ENCODE peak calls at places on chromosomes 1 and 21, in seven cellular contexts. B, M, F, D, A, K and U are unnamed samples.

GRCh38 chr1:112509005-112509659 is 367 bp downstream of the WNT2B start:
- DNase-seq in B (peak), M (no peak), F (peak), D (no peak), A (no peak), K (peak), U (no peak)

GRCh38 chr21:45920824-45921600 is 60.6 kb upstream of the COL6A1 start:
- DNase-seq in B (no peak), M (no peak), F (no peak), D (peak), A (no peak), K (no peak), U (no peak)

GRCh38 chr1:235105051-235106043 is 23.3 kb downstream of the TOMM20 start:
- DNase-seq in B (no peak), M (peak), F (peak), D (peak), A (no peak), K (no peak), U (no peak)

GRCh38 chr1:3568815-3569435 is 42.4 kb downstream of the MEGF6 start:
- DNase-seq in B (no peak), M (no peak), F (no peak), D (no peak), A (no peak), K (no peak), U (no peak)

GRCh38 chr1:47754221-47754620 is 243.0 kb downstream of the TRABD2B start:
- DNase-seq in B (no peak), M (no peak), F (peak), D (no peak), A (no peak), K (no peak), U (no peak)

GRCh38 chr1:202959276-202959620 is 1.1 kb upstream of the ADIPOR1 start:
- DNase-seq in B (no peak), M (peak), F (no peak), D (peak), A (no peak), K (no peak), U (peak)

GRCh38 chr1:205923663-205924435 is 19.4 kb downstream of the SLC26A9 start:
- DNase-seq in B (no peak), M (no peak), F (peak), D (no peak), A (no peak), K (no peak), U (no peak)

GRCh38 chr1:221437924-221438323 is 304.0 kb downstream of the DUSP10 start:
- DNase-seq in B (no peak), M (no peak), F (no peak), D (peak), A (no peak), K (no peak), U (no peak)

GRCh38 chr1:114454539-114454938 is 56.5 kb downstream of the TRIM33 start:
- DNase-seq in B (no peak), M (no peak), F (no peak), D (no peak), A (no peak), K (no peak), U (no peak)

GRCh38 chr1:228487336-228488106 is at the start of gene RNF187:
- DNase-seq in B (peak), M (no peak), F (peak), D (no peak), A (no peak), K (no peak), U (no peak)

GRCh38 chr1:108708726-108709660 is 3.7 kb upstream of the FNDC7 start:
- DNase-seq in B (peak), M (peak), F (peak), D (no peak), A (no peak), K (peak), U (no peak)

GRCh38 chr21:36695671-36696389 is 3.1 kb upstream of the SIM2 start:
- DNase-seq in B (no peak), M (no peak), F (peak), D (no peak), A (no peak), K (no peak), U (no peak)

GRCh38 chr1:157429841-157430240 is 122.5 kb downstream of the FCRL5 start:
- DNase-seq in B (no peak), M (no peak), F (no peak), D (no peak), A (no peak), K (no peak), U (no peak)

GRCh38 chr1:84303154-84303830 is 1.8 kb downstream of the SAMD13 start:
- DNase-seq in B (peak), M (peak), F (no peak), D (no peak), A (no peak), K (no peak), U (no peak)

GRCh38 chr1:12100071-12100470 is 37.0 kb downstream of the TNFRSF8 start:
- DNase-seq in B (no peak), M (peak), F (no peak), D (peak), A (no peak), K (no peak), U (no peak)

GRCh38 chr1:114094303-114094663 is 59.4 kb downstream of the SYT6 start:
- DNase-seq in B (no peak), M (no peak), F (no peak), D (peak), A (no peak), K (no peak), U (no peak)

GRCh38 chr1:86472165-86472564 is 3.4 kb downstream of the CLCA1 start:
- DNase-seq in B (no peak), M (no peak), F (no peak), D (no peak), A (no peak), K (no peak), U (no peak)